ENCODE peak calls at places on chromosome 17, in nine cellular contexts. Q, X, A, V, L, B, C, D and U are unnamed samples.

GRCh38 chr17:9893606-9894005 is 11.5 kb downstream of the RCVRN start:
- DNase-seq in Q (no peak), X (no peak), A (no peak), V (peak), L (peak), B (peak), C (no peak), D (no peak), U (no peak)

GRCh38 chr17:79792984-79793923 is 3.6 kb downstream of the CBX8 start:
- DNase-seq in Q (peak), X (no peak), A (no peak), V (peak), L (peak), B (peak), C (no peak), D (peak), U (no peak)

GRCh38 chr17:70139449-70139993 is 29.8 kb upstream of the KCNJ2 start:
- DNase-seq in Q (no peak), X (no peak), A (no peak), V (no peak), L (no peak), B (no peak), C (no peak), D (no peak), U (no peak)

GRCh38 chr17:18009609-18010420 is 29.2 kb downstream of the ATPAF2 start:
- DNase-seq in Q (no peak), X (no peak), A (no peak), V (no peak), L (no peak), B (no peak), C (no peak), D (peak), U (no peak)

GRCh38 chr17:50443492-50444051 is 17.6 kb downstream of the ACSF2 start:
- DNase-seq in Q (no peak), X (peak), A (no peak), V (no peak), L (peak), B (no peak), C (no peak), D (no peak), U (no peak)

GRCh38 chr17:78933025-78933958 is 8.1 kb upstream of the TIMP2 start:
- DNase-seq in Q (no peak), X (peak), A (peak), V (peak), L (peak), B (peak), C (peak), D (peak), U (peak)

GRCh38 chr17:48997103-48997826 is at the start of gene IGF2BP1:
- DNase-seq in Q (peak), X (no peak), A (no peak), V (peak), L (peak), B (peak), C (no peak), D (no peak), U (no peak)

GRCh38 chr17:16928406-16929280 is 43.3 kb downstream of the TNFRSF13B start:
- DNase-seq in Q (no peak), X (no peak), A (no peak), V (no peak), L (no peak), B (no peak), C (no peak), D (peak), U (no peak)

GRCh38 chr17:35568561-35568960 is 7.9 kb upstream of the SLFN14 start:
- DNase-seq in Q (peak), X (no peak), A (no peak), V (peak), L (peak), B (no peak), C (no peak), D (no peak), U (peak)

GRCh38 chr17:37700881-37701280 is 44.0 kb downstream of the HNF1B start:
- DNase-seq in Q (no peak), X (peak), A (no peak), V (no peak), L (no peak), B (no peak), C (no peak), D (no peak), U (no peak)

GRCh38 chr17:27559506-27559931 is 71.5 kb upstream of the LGALS9 start:
- DNase-seq in Q (no peak), X (peak), A (no peak), V (peak), L (peak), B (peak), C (no peak), D (peak), U (no peak)
- H3K4me3 ChIP-seq in Q (no peak), X (peak), A (no peak), V (peak), L (peak), B (no peak), C (no peak), D (peak), U (no peak)

GRCh38 chr17:43031666-43032065 is 6.6 kb downstream of the RND2 start:
- DNase-seq in Q (no peak), X (no peak), A (no peak), V (no peak), L (no peak), B (no peak), C (no peak), D (no peak), U (no peak)

GRCh38 chr17:43039646-43040045 is 14.6 kb downstream of the RND2 start:
- DNase-seq in Q (no peak), X (no peak), A (no peak), V (no peak), L (no peak), B (no peak), C (no peak), D (no peak), U (no peak)

GRCh38 chr17:43030137-43030767 is 5.2 kb downstream of the RND2 start:
- DNase-seq in Q (no peak), X (no peak), A (no peak), V (no peak), L (no peak), B (no peak), C (no peak), D (no peak), U (no peak)

GRCh38 chr17:43033947-43034622 is 9.1 kb downstream of the RND2 start:
- DNase-seq in Q (peak), X (no peak), A (no peak), V (no peak), L (no peak), B (no peak), C (no peak), D (peak), U (no peak)

GRCh38 chr17:43034623-43035293 is 9.7 kb downstream of the RND2 start:
- DNase-seq in Q (no peak), X (no peak), A (no peak), V (no peak), L (no peak), B (no peak), C (no peak), D (peak), U (no peak)
- H3K4me3 ChIP-seq in Q (peak), X (no peak), A (no peak), V (no peak), L (no peak), B (no peak), C (no peak), D (no peak), U (no peak)

GRCh38 chr17:4548061-4548461 is 7.1 kb downstream of the MYBBP1A start:
- DNase-seq in Q (no peak), X (no peak), A (no peak), V (no peak), L (no peak), B (no peak), C (no peak), D (peak), U (no peak)
- H3K4me3 ChIP-seq in Q (no peak), X (no peak), A (no peak), V (no peak), L (no peak), B (no peak), C (no peak), D (no peak), U (no peak)

GRCh38 chr17:74211141-74211928 is 2.0 kb upstream of the TTYH2 start:
- DNase-seq in Q (peak), X (no peak), A (no peak), V (peak), L (peak), B (peak), C (no peak), D (no peak), U (no peak)
- H3K4me3 ChIP-seq in Q (peak), X (peak), A (no peak), V (peak), L (peak), B (peak), C (no peak), D (peak), U (no peak)

GRCh38 chr17:14461131-14461530 is 160.2 kb downstream of the HS3ST3B1 start:
- DNase-seq in Q (no peak), X (no peak), A (no peak), V (no peak), L (no peak), B (no peak), C (no peak), D (no peak), U (no peak)

GRCh38 chr17:14468858-14469257 is 168.0 kb downstream of the HS3ST3B1 start:
- DNase-seq in Q (no peak), X (no peak), A (no peak), V (no peak), L (no peak), B (no peak), C (no peak), D (no peak), U (no peak)

GRCh38 chr17:14459955-14460354 is 159.1 kb downstream of the HS3ST3B1 start:
- DNase-seq in Q (no peak), X (no peak), A (no peak), V (no peak), L (no peak), B (no peak), C (no peak), D (no peak), U (no peak)

GRCh38 chr17:14460502-14460901 is 159.6 kb downstream of the HS3ST3B1 start:
- DNase-seq in Q (no peak), X (no peak), A (no peak), V (no peak), L (no peak), B (no peak), C (no peak), D (no peak), U (no peak)

GRCh38 chr17:14464741-14465140 is 163.9 kb downstream of the HS3ST3B1 start:
- DNase-seq in Q (no peak), X (no peak), A (no peak), V (peak), L (peak), B (peak), C (no peak), D (no peak), U (peak)
- H3K4me3 ChIP-seq in Q (no peak), X (no peak), A (no peak), V (no peak), L (no peak), B (no peak), C (no peak), D (no peak), U (no peak)

GRCh38 chr17:41797377-41797776 is 10.9 kb upstream of the JUP start:
- DNase-seq in Q (peak), X (no peak), A (no peak), V (no peak), L (no peak), B (no peak), C (no peak), D (no peak), U (no peak)

GRCh38 chr17:41799366-41799765 is 12.4 kb downstream of the P3H4 start:
- DNase-seq in Q (no peak), X (no peak), A (no peak), V (no peak), L (no peak), B (no peak), C (no peak), D (peak), U (peak)

GRCh38 chr17:41802961-41803682 is 8.6 kb downstream of the P3H4 start:
- DNase-seq in Q (peak), X (no peak), A (no peak), V (no peak), L (no peak), B (no peak), C (no peak), D (peak), U (no peak)

GRCh38 chr17:41800601-41801373 is 11.0 kb downstream of the P3H4 start:
- DNase-seq in Q (peak), X (no peak), A (no peak), V (peak), L (peak), B (no peak), C (no peak), D (peak), U (peak)

DNA sequence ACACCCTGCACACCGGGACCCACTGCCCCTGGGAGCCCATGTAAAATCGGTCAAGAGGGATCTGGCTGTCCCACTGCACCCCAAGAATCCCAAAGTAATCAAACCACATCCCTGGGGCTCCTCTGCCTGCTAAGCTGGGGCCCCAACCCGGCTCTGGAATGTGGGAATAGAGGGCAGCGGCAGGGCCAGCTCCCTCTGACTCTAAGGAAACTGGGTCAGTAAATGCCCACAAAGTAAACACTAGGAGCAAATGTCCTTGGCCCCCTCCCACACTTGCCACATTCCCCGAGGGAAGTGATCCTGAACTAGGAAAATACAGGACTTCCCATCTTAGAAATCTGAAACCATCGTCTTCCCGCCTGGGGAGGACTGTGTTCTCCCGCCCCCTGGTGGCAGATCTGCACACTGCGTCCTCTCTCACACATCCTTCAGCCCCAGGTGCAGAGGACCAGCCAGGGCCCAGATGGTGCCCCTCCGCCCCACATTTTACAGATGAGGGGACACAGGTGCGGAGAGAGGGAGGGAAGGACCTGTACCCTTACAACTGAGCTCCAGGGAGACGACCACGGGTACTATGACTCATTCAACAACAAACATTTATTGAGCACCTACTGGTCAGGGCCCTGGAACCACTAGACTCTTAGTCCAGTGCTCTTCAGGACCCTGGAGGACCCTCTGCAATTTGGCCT is 10.2 kb downstream of the P3H4 start:
- DNase-seq in Q (peak), X (peak), A (no peak), V (peak), L (peak), B (peak), C (peak), D (peak), U (peak)
- H3K4me3 ChIP-seq in Q (peak), X (no peak), A (no peak), V (no peak), L (no peak), B (no peak), C (no peak), D (peak), U (peak)

DNA sequence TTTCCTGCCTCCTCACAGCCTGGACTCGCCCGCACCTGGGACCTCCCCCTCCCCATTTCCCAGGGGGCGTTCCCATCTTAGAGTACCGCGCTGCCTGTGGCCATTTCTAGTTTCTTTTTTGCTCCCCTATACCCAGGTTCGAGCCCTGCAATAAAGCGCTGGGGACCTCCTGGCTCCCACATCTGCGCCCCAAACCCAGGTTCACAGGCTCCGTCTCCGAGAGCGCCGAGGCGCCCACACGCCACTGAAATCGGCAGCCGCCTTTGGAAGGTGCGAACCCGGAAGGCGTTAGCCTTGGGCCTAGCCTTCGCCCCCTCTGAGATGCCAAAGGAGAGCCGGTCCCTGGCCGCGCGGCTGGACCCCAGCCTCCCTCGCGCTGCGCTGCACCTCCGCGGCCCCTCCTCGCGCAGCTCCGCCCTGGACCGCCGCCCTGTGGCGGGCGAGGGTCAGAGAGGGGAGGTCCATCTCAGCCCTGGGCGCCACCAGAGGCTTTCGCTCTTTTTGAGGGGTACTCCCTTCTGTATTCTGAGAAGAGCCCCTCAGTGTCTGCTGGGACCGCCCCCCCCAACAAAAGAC is 1.8 kb downstream of the KCNJ12 start:
- DNase-seq in Q (peak), X (no peak), A (no peak), V (no peak), L (no peak), B (no peak), C (no peak), D (no peak), U (no peak)
- H3K4me3 ChIP-seq in Q (peak), X (peak), A (no peak), V (no peak), L (no peak), B (no peak), C (no peak), D (peak), U (no peak)

GRCh38 chr17:58630883-58631522 is 60.8 kb downstream of the TEX14 start:
- DNase-seq in Q (peak), X (no peak), A (peak), V (no peak), L (no peak), B (no peak), C (peak), D (no peak), U (no peak)
- H3K4me3 ChIP-seq in Q (no peak), X (peak), A (no peak), V (no peak), L (no peak), B (no peak), C (peak), D (peak), U (no peak)

DNA sequence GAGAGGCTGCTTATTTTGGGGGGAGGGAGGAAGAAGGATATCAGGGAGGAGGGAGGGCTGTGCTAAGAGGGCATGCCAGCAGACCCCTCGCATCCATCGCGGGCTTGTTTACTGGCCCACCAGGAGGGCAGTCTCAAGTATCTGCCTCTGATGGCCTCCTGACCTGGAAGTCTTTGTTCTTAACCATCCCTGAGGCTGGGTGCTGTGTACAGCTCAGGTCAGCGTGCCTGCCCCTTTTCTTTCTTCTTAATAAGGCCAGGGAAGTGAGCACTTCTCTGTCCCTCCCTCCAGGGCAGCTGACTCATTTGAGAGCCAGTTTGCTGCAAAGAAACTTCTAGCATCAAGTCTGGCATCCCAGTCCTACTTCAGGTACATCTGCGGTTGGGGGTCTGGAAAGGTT is 157.0 kb downstream of the CCDC182 start:
- DNase-seq in Q (no peak), X (no peak), A (no peak), V (no peak), L (no peak), B (no peak), C (no peak), D (no peak), U (peak)
- H3K4me3 ChIP-seq in Q (no peak), X (no peak), A (no peak), V (no peak), L (no peak), B (no peak), C (no peak), D (no peak), U (no peak)